ENCODE peak calls at places on chromosome 22, in eight cellular contexts. D is HepG2, O is nephron progenitor cell, S is dorsolateral prefrontal cortex, P is hepatocyte, Q is thoracic aorta, E is psoas muscle, L is mucosa of descending colon. Z is an unnamed sample.

GRCh38 chr22:46068908-46069481 is 81.3 kb upstream of the PPARA start:
- DNase-seq in D (no peak), O (no peak), S (peak), P (no peak), Q (no peak), E (peak), L (peak), Z (peak)

GRCh38 chr22:49212002-49212401 is 615.7 kb downstream of the BRD1 start:
- DNase-seq in D (no peak), O (no peak), S (no peak), P (no peak), Q (no peak), E (no peak), L (peak), Z (no peak)

GRCh38 chr22:29109853-29110252 is 37.0 kb downstream of the KREMEN1 start:
- DNase-seq in D (no peak), O (no peak), S (no peak), P (peak), Q (no peak), E (no peak), L (no peak), Z (no peak)

GRCh38 chr22:32018056-32018455 is 25.0 kb upstream of the SLC5A1 start:
- DNase-seq in D (no peak), O (no peak), S (no peak), P (no peak), Q (no peak), E (no peak), L (no peak), Z (no peak)

GRCh38 chr22:44256085-44256484 is 56.7 kb downstream of the SHISAL1 start:
- DNase-seq in D (no peak), O (no peak), S (no peak), P (no peak), Q (no peak), E (no peak), L (no peak), Z (no peak)

GRCh38 chr22:39612811-39613548 is 42.4 kb downstream of the CACNA1I start:
- DNase-seq in D (no peak), O (no peak), S (no peak), P (no peak), Q (no peak), E (no peak), L (no peak), Z (no peak)

GRCh38 chr22:50733521-50734342 is 4.3 kb upstream of the ACR start:
- DNase-seq in D (no peak), O (no peak), S (peak), P (no peak), Q (no peak), E (peak), L (peak), Z (no peak)

GRCh38 chr22:24146190-24146616 is 35.1 kb upstream of the SUSD2 start:
- DNase-seq in D (peak), O (peak), S (no peak), P (peak), Q (no peak), E (peak), L (peak), Z (no peak)

GRCh38 chr22:28448625-28449024 is 231.0 kb downstream of the TTC28 start:
- DNase-seq in D (no peak), O (no peak), S (no peak), P (no peak), Q (no peak), E (no peak), L (no peak), Z (no peak)

GRCh38 chr22:49966041-49966715 is 5.6 kb downstream of the PIM3 start:
- DNase-seq in D (no peak), O (no peak), S (no peak), P (peak), Q (peak), E (peak), L (peak), Z (peak)

GRCh38 chr22:34885852-34886251 is 180.1 kb upstream of the ISX start:
- DNase-seq in D (no peak), O (no peak), S (no peak), P (no peak), Q (no peak), E (no peak), L (no peak), Z (no peak)

GRCh38 chr22:45225732-45226560 is 14.7 kb downstream of the KIAA0930 start:
- DNase-seq in D (peak), O (no peak), S (no peak), P (peak), Q (no peak), E (peak), L (no peak), Z (peak)

GRCh38 chr22:30332551-30332950 is 5.8 kb upstream of the TBC1D10A start:
- DNase-seq in D (no peak), O (no peak), S (no peak), P (no peak), Q (no peak), E (no peak), L (no peak), Z (no peak)

GRCh38 chr22:48121984-48122383 is 1359.5 kb downstream of the TBC1D22A start:
- DNase-seq in D (no peak), O (no peak), S (no peak), P (no peak), Q (no peak), E (no peak), L (no peak), Z (no peak)

GRCh38 chr22:30921108-30921507 is 47.5 kb downstream of the MORC2 start:
- DNase-seq in D (no peak), O (no peak), S (no peak), P (no peak), Q (no peak), E (no peak), L (no peak), Z (no peak)

GRCh38 chr22:46010177-46010867 is 33.4 kb upstream of the WNT7B start:
- DNase-seq in D (no peak), O (no peak), S (no peak), P (no peak), Q (no peak), E (no peak), L (peak), Z (no peak)

GRCh38 chr22:40436460-40437431 is 66.4 kb downstream of the SGSM3 start:
- DNase-seq in D (peak), O (no peak), S (no peak), P (peak), Q (no peak), E (no peak), L (no peak), Z (no peak)

GRCh38 chr22:30606455-30607299 is at the start of gene TCN2:
- DNase-seq in D (peak), O (peak), S (peak), P (peak), Q (peak), E (peak), L (peak), Z (peak)

GRCh38 chr22:50600541-50600940 is at the start of gene MAPK8IP2:
- DNase-seq in D (no peak), O (peak), S (no peak), P (peak), Q (no peak), E (no peak), L (no peak), Z (no peak)

GRCh38 chr22:45903355-45904149 is 73.4 kb downstream of the WNT7B start:
- DNase-seq in D (no peak), O (peak), S (no peak), P (peak), Q (peak), E (no peak), L (no peak), Z (no peak)

GRCh38 chr22:47515384-47516125 is 753.1 kb downstream of the TBC1D22A start:
- DNase-seq in D (no peak), O (no peak), S (no peak), P (no peak), Q (no peak), E (no peak), L (no peak), Z (no peak)

GRCh38 chr22:45127866-45128265 is 35.9 kb upstream of the NUP50 start:
- DNase-seq in D (no peak), O (no peak), S (no peak), P (no peak), Q (no peak), E (no peak), L (no peak), Z (no peak)

GRCh38 chr22:17370036-17370765 is 941 bp downstream of the CECR2 start:
- DNase-seq in D (no peak), O (peak), S (peak), P (peak), Q (no peak), E (peak), L (no peak), Z (no peak)

GRCh38 chr22:25546242-25546641 is 18.2 kb upstream of the GRK3 start:
- DNase-seq in D (no peak), O (no peak), S (no peak), P (no peak), Q (no peak), E (no peak), L (no peak), Z (no peak)

GRCh38 chr22:30870451-30871345 is 97.9 kb downstream of the MORC2 start:
- DNase-seq in D (no peak), O (no peak), S (no peak), P (no peak), Q (no peak), E (peak), L (peak), Z (no peak)

GRCh38 chr22:50522806-50523438 is 2.5 kb downstream of the SCO2 start:
- DNase-seq in D (no peak), O (no peak), S (no peak), P (peak), Q (no peak), E (no peak), L (no peak), Z (no peak)

DNA sequence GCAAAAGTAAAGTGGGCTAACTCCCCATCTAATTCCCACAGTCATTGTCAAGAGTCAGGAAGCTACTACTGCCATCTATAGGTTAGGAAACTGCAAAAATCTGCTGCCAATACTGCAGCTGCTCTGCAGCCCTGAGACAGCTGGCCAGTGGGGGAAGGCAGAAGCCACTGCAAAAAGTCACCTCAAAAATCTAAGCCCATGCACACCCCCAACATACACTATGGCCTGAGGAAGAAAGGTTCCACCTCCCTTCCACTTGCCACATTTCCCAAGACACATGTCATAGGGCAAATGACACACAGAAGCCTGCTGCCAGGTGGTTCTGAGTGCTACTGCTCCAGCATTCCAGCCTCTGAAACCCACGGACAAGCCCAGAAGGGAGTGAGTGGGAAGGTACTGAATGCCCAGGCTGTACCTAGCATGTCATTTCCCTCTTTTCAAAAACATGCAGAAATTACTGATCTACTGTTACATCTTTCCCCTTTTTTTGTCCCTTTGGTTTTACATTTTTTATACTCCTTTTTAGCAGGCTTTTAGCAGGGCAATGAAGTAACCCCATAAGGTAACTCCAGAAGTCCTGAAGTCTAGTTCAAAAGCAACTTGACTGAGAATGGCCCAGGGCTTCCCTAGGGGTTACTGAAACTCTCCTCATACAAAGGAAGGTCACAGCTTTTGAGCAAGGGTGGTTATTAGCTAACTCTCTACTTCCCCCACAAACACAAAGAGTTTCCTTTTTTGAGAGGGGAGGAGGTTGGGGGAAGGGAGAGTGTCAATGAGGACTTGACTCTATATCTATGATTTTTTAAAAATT is 36.8 kb downstream of the DGCR2 start:
- DNase-seq in D (peak), O (no peak), S (no peak), P (peak), Q (no peak), E (no peak), L (no peak), Z (peak)
- TF ChIP-seq CTCF in D (peak), O (peak), S (no peak), P (peak), Q (no peak), E (no peak), L (no peak), Z (no peak)

GRCh38 chr22:43228330-43228729 is 41.4 kb upstream of the TTLL12 start:
- DNase-seq in D (no peak), O (peak), S (no peak), P (peak), Q (no peak), E (no peak), L (no peak), Z (no peak)
- TF ChIP-seq CTCF in D (peak), O (peak), S (no peak), P (peak), Q (no peak), E (peak), L (no peak), Z (no peak)

GRCh38 chr22:36687516-36687915 is 16.0 kb downstream of the CACNG2 start:
- DNase-seq in D (no peak), O (no peak), S (no peak), P (no peak), Q (no peak), E (no peak), L (no peak), Z (no peak)

GRCh38 chr22:36689583-36689982 is 14.0 kb downstream of the CACNG2 start:
- DNase-seq in D (no peak), O (no peak), S (no peak), P (no peak), Q (no peak), E (no peak), L (no peak), Z (no peak)

GRCh38 chr22:36691488-36691887 is 12.1 kb downstream of the CACNG2 start:
- DNase-seq in D (no peak), O (no peak), S (no peak), P (no peak), Q (no peak), E (no peak), L (no peak), Z (no peak)

GRCh38 chr22:36692280-36692679 is 11.3 kb downstream of the CACNG2 start:
- DNase-seq in D (no peak), O (no peak), S (no peak), P (no peak), Q (no peak), E (no peak), L (no peak), Z (no peak)
- TF ChIP-seq CTCF in D (no peak), O (no peak), S (no peak), P (no peak), Q (no peak), E (no peak), L (no peak), Z (no peak)

DNA sequence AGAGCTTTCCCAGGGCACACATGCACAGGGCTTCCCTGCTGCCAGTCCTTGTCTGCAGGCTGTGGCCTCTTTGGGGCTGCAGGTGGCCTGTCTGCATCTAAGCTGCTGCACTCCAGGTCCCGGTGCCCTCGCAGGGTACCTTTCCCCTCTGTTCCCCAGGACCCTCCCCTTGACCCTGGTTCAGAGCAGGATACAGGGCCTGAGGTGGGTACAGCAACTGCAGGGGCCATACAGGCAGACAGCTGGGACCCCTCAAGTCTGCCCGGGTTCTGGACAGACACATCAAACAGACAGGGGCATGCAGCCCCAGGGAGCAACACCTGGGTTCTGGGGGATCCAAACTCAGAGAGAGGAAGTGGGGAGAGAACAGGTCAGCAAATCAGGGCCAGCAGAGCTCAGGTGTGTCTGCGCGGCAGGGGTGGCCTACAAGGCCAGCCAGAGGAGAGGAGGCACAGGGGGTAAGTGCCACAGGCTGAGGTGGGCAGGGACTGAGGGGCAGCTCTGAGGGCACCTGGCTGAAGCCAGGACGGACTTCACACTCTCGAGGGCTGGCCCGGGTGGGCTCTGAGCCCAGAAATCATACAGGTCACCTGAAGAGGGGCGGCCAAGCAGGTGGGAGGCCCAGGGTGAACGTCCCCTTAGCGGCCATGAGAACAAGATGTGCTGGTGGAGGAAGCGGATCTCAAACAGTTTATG is 29.9 kb upstream of the COMT start:
- DNase-seq in D (no peak), O (no peak), S (no peak), P (no peak), Q (no peak), E (no peak), L (no peak), Z (no peak)
- TF ChIP-seq CTCF in D (no peak), O (no peak), S (no peak), P (no peak), Q (no peak), E (no peak), L (no peak), Z (no peak)

GRCh38 chr22:27168681-27169080 is 511.3 kb downstream of the MIAT start:
- DNase-seq in D (no peak), O (no peak), S (no peak), P (no peak), Q (no peak), E (no peak), L (no peak), Z (no peak)
- TF ChIP-seq CTCF in D (no peak), O (no peak), S (no peak), P (no peak), Q (no peak), E (no peak), L (no peak), Z (no peak)

GRCh38 chr22:22388494-22388893 is 120.0 kb downstream of the ZNF280B start:
- DNase-seq in D (no peak), O (no peak), S (no peak), P (no peak), Q (no peak), E (no peak), L (no peak), Z (no peak)
- TF ChIP-seq CTCF in D (no peak), O (no peak), S (no peak), P (no peak), Q (no peak), E (no peak), L (no peak), Z (no peak)

Z was measured in lower leg skin.